ENCODE peak calls at places on chromosome 1, in six cellular contexts. R, U, C, X, J and M are unnamed samples.

GRCh38 chr1:201539561-201540404 is 856 bp downstream of the NAV1 start:
- DNase-seq in R (no peak), U (peak; percentile 85), C (peak; percentile 75), X (no peak), J (no peak), M (peak; percentile 86)

GRCh38 chr1:27630859-27631491 is 4.0 kb downstream of the FGR start:
- DNase-seq in R (no peak), U (no peak), C (no peak), X (no peak), J (no peak), M (peak; percentile 38)

GRCh38 chr1:9303916-9304315 is 11.2 kb downstream of the SPSB1 start:
- DNase-seq in R (no peak), U (no peak), C (no peak), X (no peak), J (no peak), M (no peak)

GRCh38 chr1:207007352-207008033 is 25.1 kb downstream of the C1orf116 start:
- DNase-seq in R (no peak), U (peak; percentile 98), C (no peak), X (no peak), J (peak; percentile 74), M (peak; percentile 97)

GRCh38 chr1:172826096-172826741 is 167.3 kb downstream of the FASLG start:
- DNase-seq in R (peak; percentile 48), U (peak; percentile 92), C (peak; percentile 41), X (no peak), J (no peak), M (peak; percentile 95)

GRCh38 chr1:222606757-222607156 is 11.1 kb upstream of the MIA3 start:
- DNase-seq in R (no peak), U (no peak), C (no peak), X (no peak), J (no peak), M (no peak)

GRCh38 chr1:201355471-201355870 is 22.0 kb downstream of the TNNT2 start:
- DNase-seq in R (no peak), U (no peak), C (no peak), X (no peak), J (no peak), M (no peak)

GRCh38 chr1:41799723-41800122 is 119.0 kb downstream of the HIVEP3 start:
- DNase-seq in R (no peak), U (peak; percentile 63), C (no peak), X (no peak), J (no peak), M (peak; percentile 43)